ENCODE peak calls at places on chromosomes 7 and 10, in five cellular contexts. M, D, V, S and G are unnamed samples.

GRCh38 chr10:104026762-104027161 is 58.9 kb downstream of the COL17A1 start:
- DNase-seq in M (no peak), D (no peak), V (no peak), S (no peak), G (no peak)

GRCh38 chr10:76311752-76312699 is 880.6 kb downstream of the LRMDA start:
- DNase-seq in M (no peak), D (peak; percentile 62), V (peak; percentile 15), S (no peak), G (no peak)

GRCh38 chr10:1362589-1363465 is 306.6 kb downstream of the WDR37 start:
- DNase-seq in M (no peak), D (no peak), V (no peak), S (no peak), G (no peak)

GRCh38 chr10:30027057-30028005 is 32.1 kb downstream of the JCAD start:
- DNase-seq in M (no peak), D (peak; percentile 88), V (peak; percentile 21), S (peak; percentile 65), G (peak; percentile 54)

GRCh38 chr10:929965-930364 is 1.5 kb downstream of the LARP4B start:
- DNase-seq in M (no peak), D (peak; percentile 81), V (no peak), S (no peak), G (no peak)

GRCh38 chr10:131946321-131946751 is 35.4 kb downstream of the BNIP3 start:
- DNase-seq in M (no peak), D (no peak), V (no peak), S (no peak), G (no peak)

GRCh38 chr7:149289262-149289661 is 27.3 kb downstream of the ZNF783 start:
- DNase-seq in M (no peak), D (no peak), V (no peak), S (no peak), G (no peak)

GRCh38 chr10:35608317-35608672 is 3.2 kb downstream of the GJD4 start:
- DNase-seq in M (no peak), D (no peak), V (no peak), S (no peak), G (no peak)

GRCh38 chr7:33719059-33719581 is 186.2 kb upstream of the BMPER start:
- DNase-seq in M (no peak), D (no peak), V (no peak), S (no peak), G (no peak)

GRCh38 chr7:103605640-103606039 is 159.6 kb upstream of the SLC26A5 start:
- DNase-seq in M (no peak), D (no peak), V (no peak), S (no peak), G (no peak)

GRCh38 chr10:16520900-16521299 is 779 bp downstream of the C1QL3 start:
- DNase-seq in M (no peak), D (no peak), V (no peak), S (no peak), G (peak; percentile 4)

GRCh38 chr7:13641699-13642098 is 347.8 kb downstream of the ETV1 start:
- DNase-seq in M (no peak), D (no peak), V (no peak), S (no peak), G (no peak)